ENCODE peak calls at places on chromosomes 16 and 17, in ten cellular contexts. P is NB4; K is cardiac muscle cell; B is stimulated activated naive CD4-positive, alpha-beta T cell treated with Interleukin-2 at 50 U/mL for 16 hours; O is GM18507; I is head of caudate nucleus; F is Caco-2; N is iPS-NIHi11; R is transverse colon; M is hypothalamus. V is an unnamed sample.

GRCh38 chr17:52106638-52107261 is 51.8 kb downstream of the CA10 start:
- DNase-seq in P (peak), K (peak), B (no peak), O (peak), I (peak), F (no peak), N (peak), R (peak), M (peak), V (peak)

GRCh38 chr16:87822002-87822390 is 47.3 kb downstream of the SLC7A5 start:
- DNase-seq in P (no peak), K (no peak), B (no peak), O (no peak), I (no peak), F (no peak), N (no peak), R (no peak), M (no peak), V (no peak)

GRCh38 chr16:19396555-19397011 is 21.1 kb upstream of the TMC5 start:
- DNase-seq in P (no peak), K (no peak), B (no peak), O (no peak), I (no peak), F (no peak), N (no peak), R (peak), M (no peak), V (peak)

GRCh38 chr16:84340305-84341040 is 27.9 kb upstream of the ATP2C2 start:
- DNase-seq in P (peak), K (no peak), B (no peak), O (no peak), I (no peak), F (peak), N (no peak), R (peak), M (no peak), V (no peak)

GRCh38 chr16:27951752-27952151 is 111.8 kb downstream of the GSG1L start:
- DNase-seq in P (no peak), K (no peak), B (no peak), O (no peak), I (no peak), F (no peak), N (no peak), R (no peak), M (no peak), V (no peak)

GRCh38 chr17:8292639-8293395 is 2.4 kb downstream of the SLC25A35 start:
- DNase-seq in P (peak), K (no peak), B (no peak), O (no peak), I (no peak), F (no peak), N (no peak), R (no peak), M (no peak), V (no peak)

GRCh38 chr17:63434951-63435571 is 11.0 kb downstream of the CYB561 start:
- DNase-seq in P (peak), K (no peak), B (peak), O (no peak), I (peak), F (no peak), N (peak), R (peak), M (peak), V (peak)

GRCh38 chr16:1688807-1689560 is 10.9 kb downstream of the JPT2 start:
- DNase-seq in P (no peak), K (no peak), B (no peak), O (no peak), I (no peak), F (peak), N (no peak), R (no peak), M (no peak), V (no peak)

GRCh38 chr17:57256708-57257112 is 387 bp downstream of the MSI2 start:
- DNase-seq in P (peak), K (peak), B (peak), O (no peak), I (peak), F (no peak), N (no peak), R (peak), M (no peak), V (peak)

GRCh38 chr16:35186045-35186759 is 1726.8 kb downstream of the TP53TG3F start:
- DNase-seq in P (no peak), K (no peak), B (no peak), O (no peak), I (no peak), F (no peak), N (no peak), R (no peak), M (no peak), V (no peak)

V was measured in erythroblast.